ENCODE peak calls at places on chromosomes 5 and 9, in four cellular contexts. J is sigmoid colon, I is stomach, C is H1. E is an unnamed sample.

GRCh38 chr5:19987594-19988345 is at the start of gene CDH18:
- DNase-seq in J (peak; percentile 58), I (peak; percentile 40), C (peak; percentile 54), E (peak; percentile 83)

GRCh38 chr9:108687360-108687981 is 168.3 kb downstream of the ACTL7B start:
- DNase-seq in J (no peak), I (no peak), C (no peak), E (no peak)

GRCh38 chr9:129109504-129109903 is 1.1 kb downstream of the CRAT start:
- DNase-seq in J (peak; percentile 86), I (no peak), C (no peak), E (no peak)

GRCh38 chr9:116219686-116220085 is 66.1 kb downstream of the PAPPA start:
- DNase-seq in J (no peak), I (no peak), C (no peak), E (no peak)

GRCh38 chr9:91837982-91838731 is 111.9 kb downstream of the ROR2 start:
- DNase-seq in J (peak; percentile 85), I (peak; percentile 85), C (no peak), E (peak; percentile 78)

GRCh38 chr9:112905084-112905483 is 14.4 kb upstream of the SLC46A2 start:
- DNase-seq in J (no peak), I (no peak), C (no peak), E (no peak)

GRCh38 chr5:96649938-96650540 is 12.1 kb upstream of the CAST start:
- DNase-seq in J (no peak), I (no peak), C (no peak), E (no peak)

GRCh38 chr5:35038891-35039290 is 8.9 kb downstream of the AGXT2 start:
- DNase-seq in J (no peak), I (no peak), C (no peak), E (no peak)

GRCh38 chr5:175820230-175820629 is 51.1 kb upstream of the CPLX2 start:
- DNase-seq in J (no peak), I (no peak), C (no peak), E (no peak)

GRCh38 chr9:87498046-87498815 is 564 bp downstream of the DAPK1 start:
- DNase-seq in J (peak; percentile 78), I (peak; percentile 57), C (no peak), E (peak; percentile 64)
- TF ChIP-seq CTCF in J (peak; percentile 33), I (no peak), C (no peak), E (no peak)

GRCh38 chr9:127158995-127159801 is 36.8 kb upstream of the ANGPTL2 start:
- DNase-seq in J (peak; percentile 92), I (peak; percentile 26), C (peak; percentile 17), E (no peak)
- TF ChIP-seq EP300 in J (no peak), I (no peak), C (no peak), E (no peak)

DNA sequence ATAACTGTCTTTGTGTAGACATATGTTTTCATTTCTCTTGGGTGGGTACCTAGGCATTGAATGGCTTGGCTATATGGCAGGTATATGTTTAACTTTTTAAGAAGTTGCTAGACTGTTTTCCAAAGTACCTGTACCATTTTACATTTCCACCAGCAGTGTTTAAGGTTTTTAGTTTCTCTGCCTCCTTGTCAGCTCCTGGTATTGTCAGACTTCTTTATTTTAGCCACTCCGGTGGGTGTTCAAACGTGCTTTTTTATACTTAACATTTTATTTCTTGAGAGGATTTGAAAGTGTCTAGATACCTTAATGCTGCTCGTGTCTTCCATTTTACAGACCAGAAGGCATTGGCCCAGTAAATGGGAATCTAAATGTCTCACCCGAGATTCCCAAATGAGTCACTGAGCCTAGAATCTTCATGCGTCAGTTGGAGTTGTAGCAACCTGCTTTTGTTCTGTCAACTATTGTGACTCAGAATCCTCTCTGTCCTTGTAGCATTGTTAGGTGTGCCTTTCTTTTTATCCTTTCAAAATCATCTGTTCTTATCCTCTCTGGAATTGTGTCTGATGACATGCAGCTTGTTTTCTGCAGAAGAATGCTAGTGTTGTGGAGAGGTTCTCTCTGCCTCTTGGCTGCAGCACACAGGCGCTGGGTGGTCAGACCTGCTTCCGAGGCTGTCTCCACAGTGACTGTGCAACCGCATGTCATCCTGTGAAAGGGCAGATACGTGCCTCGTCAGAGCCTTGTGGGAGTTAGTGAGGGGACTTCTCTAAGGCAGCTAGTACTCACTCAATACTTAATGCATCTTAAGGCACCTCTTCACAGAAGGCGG is 291.8 kb downstream of the AOPEP start:
- DNase-seq in J (peak; percentile 72), I (no peak), C (no peak), E (peak; percentile 54)
- TF ChIP-seq POLR2A in J (no peak), I (no peak), C (no peak), E (no peak)

DNA sequence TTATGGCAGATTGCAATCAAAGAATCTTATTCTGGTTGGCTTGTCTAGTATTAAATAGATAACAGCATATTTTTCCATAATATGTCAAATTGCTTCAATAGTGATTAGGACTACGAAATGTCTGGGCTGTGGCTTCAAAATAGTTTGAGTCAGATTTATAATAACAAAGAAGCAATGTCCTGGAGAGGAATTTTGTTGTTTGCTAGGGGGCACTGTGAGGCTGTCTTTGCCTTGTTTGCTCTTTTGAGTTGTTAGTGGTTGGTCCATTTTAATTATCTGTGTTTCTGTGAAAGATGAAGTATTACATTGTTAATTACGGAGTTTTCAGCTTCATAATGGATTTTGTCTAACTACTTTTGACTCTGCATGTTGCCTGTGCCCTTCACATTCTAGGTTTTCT is 713.6 kb downstream of the TLE4 start:
- DNase-seq in J (no peak), I (no peak), C (no peak), E (no peak)
- TF ChIP-seq CTCF in J (no peak), I (no peak), C (peak; percentile 51), E (no peak)

DNA sequence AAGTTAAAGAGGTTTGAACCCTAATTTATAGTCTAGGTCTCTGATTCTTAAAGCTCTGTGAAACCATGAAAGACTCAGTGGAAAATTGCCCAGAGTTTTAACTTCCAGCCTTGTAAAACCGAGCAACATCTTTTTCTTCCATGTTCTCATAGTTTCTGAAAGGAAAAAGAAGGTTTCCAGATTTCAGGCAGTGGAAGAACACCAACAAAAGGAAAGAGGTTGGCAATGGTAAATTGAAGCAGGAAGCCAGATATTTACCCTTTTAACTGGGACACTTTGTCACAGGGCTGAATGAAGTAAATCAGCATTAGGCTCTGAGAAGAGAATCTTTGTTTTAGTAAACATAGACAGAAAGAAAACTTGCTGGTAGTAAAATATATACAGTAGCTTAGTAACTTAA is 1999.3 kb downstream of the MAT2B start:
- DNase-seq in J (no peak), I (no peak), C (no peak), E (no peak)
- TF ChIP-seq EP300 in J (no peak), I (no peak), C (no peak), E (no peak)

GRCh38 chr5:146359836-146360235 is 21.2 kb downstream of the POU4F3 start:
- DNase-seq in J (no peak), I (no peak), C (no peak), E (no peak)

DNA sequence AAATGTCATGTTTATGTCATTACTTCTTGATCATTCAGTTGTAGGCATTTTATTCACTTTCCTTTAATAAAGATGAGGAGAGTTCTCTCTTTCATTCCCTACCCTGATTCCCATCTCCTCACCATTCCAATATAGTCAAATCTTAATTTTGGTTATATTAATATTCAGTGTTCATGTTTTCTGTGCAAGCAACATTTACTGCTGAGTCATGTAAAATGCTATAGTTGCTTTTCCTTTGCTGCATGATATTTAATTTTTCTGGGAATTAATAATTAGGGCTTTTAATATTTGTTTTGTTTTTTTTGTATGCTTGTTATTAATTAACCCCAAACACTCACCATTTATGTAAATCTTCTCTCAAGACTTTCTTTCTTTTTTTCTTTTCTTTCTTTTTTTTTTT is 18.5 kb downstream of the POU4F3 start:
- DNase-seq in J (no peak), I (no peak), C (no peak), E (no peak)
- TF ChIP-seq POLR2A in J (no peak), I (no peak), C (no peak), E (no peak)

DNA sequence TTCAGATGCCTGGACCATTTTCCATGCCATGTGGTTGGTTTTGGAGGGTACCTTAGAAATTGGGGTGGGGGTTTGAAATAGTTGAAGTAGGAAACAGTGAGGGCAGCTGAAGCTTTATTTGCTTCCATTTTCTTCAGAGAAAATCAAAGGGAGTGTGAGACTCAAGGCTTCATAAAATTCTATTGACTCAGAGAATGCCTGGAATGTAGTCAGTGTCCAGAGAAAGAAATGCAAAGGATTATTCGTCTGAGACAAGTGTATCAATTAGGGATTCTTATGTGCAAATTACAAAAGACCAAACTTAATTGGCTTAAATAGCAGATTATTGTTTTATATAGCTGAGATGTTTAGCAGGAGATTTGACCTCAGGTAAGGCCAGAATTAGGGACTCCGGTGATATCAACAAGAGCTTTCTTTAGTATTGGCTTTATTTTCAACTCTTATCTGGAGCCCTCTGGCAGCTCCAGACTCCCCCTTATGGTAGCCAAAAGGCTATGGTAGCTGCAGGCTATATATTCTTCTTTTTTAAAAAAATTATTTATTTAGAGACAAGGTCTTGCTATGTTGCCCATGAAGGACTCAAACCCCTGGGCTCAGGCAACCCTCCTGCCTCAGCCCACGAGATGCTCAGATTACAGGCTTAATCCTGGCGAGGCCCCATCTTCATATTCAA is 38.9 kb downstream of the PTTG1 start:
- DNase-seq in J (no peak), I (no peak), C (no peak), E (no peak)
- TF ChIP-seq CTCF in J (no peak), I (no peak), C (peak; percentile 11), E (no peak)

DNA sequence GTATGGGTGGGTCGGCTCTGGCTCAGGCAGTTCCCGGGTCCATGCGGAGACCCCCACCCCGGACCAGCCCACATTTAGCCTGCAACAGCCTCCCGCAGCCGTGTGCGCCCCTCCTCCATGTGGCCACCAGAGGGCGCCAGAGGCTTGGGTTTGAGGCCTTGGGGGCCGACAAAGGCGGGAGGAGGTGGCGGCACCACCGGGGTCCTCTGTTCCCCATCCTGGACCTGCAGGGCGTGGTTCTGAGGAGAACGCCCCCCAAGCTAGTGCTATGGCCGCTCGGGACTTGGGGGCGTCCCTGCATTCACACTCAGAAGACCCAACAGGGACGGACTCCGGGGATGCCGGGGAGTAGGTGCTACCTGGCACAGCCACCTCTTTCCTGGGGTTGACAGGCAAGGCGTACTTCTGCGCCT is 16.5 kb downstream of the ASS1 start:
- DNase-seq in J (peak; percentile 75), I (peak; percentile 73), C (no peak), E (peak; percentile 29)
- TF ChIP-seq EP300 in J (no peak), I (no peak), C (no peak), E (no peak)

E was measured in upper lobe of left lung.